ENCODE peak calls at places on chromosomes 11 and 22, in nine cellular contexts. J, G, C, Z, V, L, D, Q and F are unnamed samples. For H3K4me1 and H3K27me3, the result is how much of the 10 kb centered on the place peaks cover.

GRCh38 chr11:17431139-17431538 is 42.7 kb upstream of the KCNJ11 start:
- DNase-seq in J (no peak), G (no peak), C (no peak), Z (no peak), V (no peak), L (no peak), D (no peak), Q (no peak), F (no peak)

GRCh38 chr11:128716661-128717210 is 22.9 kb downstream of the FLI1 start:
- DNase-seq in J (no peak), G (peak), C (peak), Z (no peak), V (no peak), L (no peak), D (peak), Q (no peak), F (no peak)

GRCh38 chr22:49691256-49691655 is 136.4 kb downstream of the BRD1 start:
- DNase-seq in J (peak), G (no peak), C (no peak), Z (no peak), V (no peak), L (no peak), D (no peak), Q (no peak), F (no peak)

GRCh38 chr11:131063638-131064037 is 147.4 kb upstream of the SNX19 start:
- DNase-seq in J (no peak), G (no peak), C (no peak), Z (no peak), V (no peak), L (no peak), D (no peak), Q (no peak), F (no peak)

GRCh38 chr22:32619614-32620426 is 145.2 kb downstream of the FBXO7 start:
- DNase-seq in J (no peak), G (no peak), C (peak), Z (peak), V (peak), L (peak), D (no peak), Q (no peak), F (peak)

GRCh38 chr11:45021692-45022130 is 71.0 kb upstream of the TP53I11 start:
- DNase-seq in J (no peak), G (peak), C (peak), Z (peak), V (peak), L (peak), D (peak), Q (no peak), F (peak)

GRCh38 chr11:68398870-68399865 is 61.4 kb upstream of the PPP6R3 start:
- DNase-seq in J (peak), G (no peak), C (no peak), Z (peak), V (peak), L (peak), D (peak), Q (no peak), F (peak)

GRCh38 chr11:106920899-106921504 is 97.3 kb downstream of the GUCY1A2 start:
- DNase-seq in J (no peak), G (no peak), C (no peak), Z (no peak), V (no peak), L (no peak), D (no peak), Q (no peak), F (no peak)

GRCh38 chr11:14905104-14906033 is 13.3 kb upstream of the CYP2R1 start:
- DNase-seq in J (peak), G (peak), C (peak), Z (peak), V (no peak), L (peak), D (peak), Q (peak), F (peak)

GRCh38 chr11:119382101-119382500 is 611 bp upstream of the USP2 start:
- DNase-seq in J (no peak), G (no peak), C (no peak), Z (no peak), V (no peak), L (no peak), D (no peak), Q (no peak), F (no peak)

GRCh38 chr11:73446766-73447165 is 70.6 kb downstream of the RELT start:
- DNase-seq in J (no peak), G (no peak), C (no peak), Z (no peak), V (no peak), L (no peak), D (no peak), Q (no peak), F (no peak)

GRCh38 chr11:13949876-13950275 is 12.6 kb upstream of the SPON1 start:
- DNase-seq in J (no peak), G (peak), C (no peak), Z (no peak), V (no peak), L (no peak), D (no peak), Q (no peak), F (no peak)

GRCh38 chr11:61973603-61974162 is 6.2 kb upstream of the FTH1 start:
- DNase-seq in J (no peak), G (no peak), C (no peak), Z (no peak), V (no peak), L (no peak), D (no peak), Q (no peak), F (no peak)

GRCh38 chr11:61972112-61972795 is 4.8 kb upstream of the FTH1 start:
- DNase-seq in J (no peak), G (no peak), C (no peak), Z (no peak), V (no peak), L (no peak), D (no peak), Q (no peak), F (no peak)

GRCh38 chr11:61974766-61975631 is 7.6 kb upstream of the FTH1 start:
- DNase-seq in J (peak), G (peak), C (no peak), Z (no peak), V (no peak), L (no peak), D (peak), Q (no peak), F (peak)

GRCh38 chr11:61971177-61972111 is 4.0 kb upstream of the FTH1 start:
- DNase-seq in J (peak), G (peak), C (peak), Z (peak), V (peak), L (peak), D (peak), Q (peak), F (peak)

DNA sequence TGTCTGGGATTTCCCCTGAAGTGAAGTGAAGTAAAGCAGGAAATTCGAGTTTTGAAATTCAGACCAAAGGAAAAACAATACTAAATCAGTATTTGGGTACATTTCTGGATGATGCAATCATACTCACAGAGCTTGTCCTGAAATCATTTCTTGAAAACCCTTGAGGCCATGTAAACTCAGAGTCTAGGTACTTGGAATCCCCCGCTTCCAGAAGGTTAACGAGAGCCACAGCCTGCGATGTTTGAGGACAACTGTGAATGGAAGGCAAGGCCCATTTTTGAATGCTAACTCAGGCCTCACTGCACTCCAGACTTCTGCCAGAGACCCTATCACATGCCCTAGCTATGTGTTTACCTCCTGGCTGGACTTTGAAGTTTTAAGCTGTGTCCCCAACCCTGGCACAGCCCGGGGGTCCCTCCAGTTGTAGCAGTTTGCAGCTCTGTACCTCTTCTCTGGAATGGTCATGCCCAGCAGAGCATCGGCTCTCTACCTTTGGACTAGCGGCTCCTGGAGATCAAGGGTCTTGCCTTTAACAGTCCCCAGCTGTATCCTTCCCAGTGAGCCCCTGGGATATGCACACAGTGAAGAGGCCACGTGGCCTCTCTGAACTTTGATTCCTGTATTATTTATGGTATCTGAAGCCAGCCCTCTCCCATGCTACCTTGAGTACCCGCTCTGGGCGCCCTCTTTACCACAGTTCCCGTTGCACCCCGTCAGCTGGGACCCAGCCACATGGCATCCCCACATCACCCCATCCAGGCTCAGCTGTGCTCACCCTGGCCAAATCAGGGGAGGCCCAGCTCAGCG is 5.6 kb upstream of the FTH1 start:
- DNase-seq in J (no peak), G (peak), C (peak), Z (no peak), V (no peak), L (no peak), D (no peak), Q (peak), F (no peak)
- H3K4me1 ChIP-seq in J (half or more), G (half or more), C (under half), Z (under half), V (under half), L (under half), D (half or more), Q (half or more), F (half or more)

DNA sequence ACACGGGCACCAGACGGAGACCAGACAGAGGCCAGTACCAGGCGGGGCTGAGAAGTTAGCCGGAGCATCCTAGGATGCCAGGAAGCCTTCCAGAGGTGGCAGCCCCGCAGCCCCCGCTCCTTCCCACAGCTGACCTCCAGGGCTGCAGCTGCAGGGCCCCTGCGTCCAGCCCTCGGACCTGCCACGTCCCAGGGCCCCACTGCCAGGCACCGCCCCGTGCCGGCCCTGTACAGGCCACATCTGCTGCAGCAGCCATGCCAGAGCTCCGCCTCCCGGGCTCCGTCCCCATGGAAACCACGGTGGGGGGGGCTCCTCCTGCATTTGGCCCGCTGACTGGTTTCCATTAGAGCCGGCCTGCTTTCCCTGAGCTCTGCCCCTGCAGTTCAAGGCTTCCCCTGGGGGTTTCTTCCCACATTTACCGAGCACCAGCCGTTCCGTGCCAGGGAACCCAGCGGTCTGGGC is 62.5 kb upstream of the PPARA start:
- DNase-seq in J (peak), G (peak), C (peak), Z (peak), V (peak), L (peak), D (peak), Q (peak), F (peak)
- TF ChIP-seq POLR2A in J (no peak), G (no peak), C (no peak), Z (peak), V (no peak), L (peak), D (no peak), Q (no peak), F (no peak)

DNA sequence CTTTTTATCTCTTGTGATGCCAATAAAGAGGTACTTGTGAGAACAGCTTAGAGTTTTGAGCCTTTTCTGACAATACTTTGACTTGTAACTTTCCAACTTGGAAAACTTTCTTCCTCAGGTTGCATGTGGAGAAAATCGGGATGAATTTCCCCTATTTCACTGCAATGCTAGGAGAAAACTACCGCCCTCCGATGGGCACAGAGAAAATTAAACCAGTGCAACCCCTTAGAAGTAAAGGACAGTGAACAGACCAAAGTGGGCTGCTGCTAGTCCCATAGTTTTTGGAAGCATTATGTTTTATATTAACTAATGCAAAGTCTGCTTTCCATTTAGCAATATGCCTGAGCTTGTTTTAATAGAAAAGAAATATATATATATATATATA is 195.5 kb upstream of the RAG2 start:
- DNase-seq in J (no peak), G (no peak), C (no peak), Z (no peak), V (no peak), L (no peak), D (no peak), Q (no peak), F (no peak)
- H3K27me3 ChIP-seq in J (under half), G (under half), C (under half), Z (under half), V (under half), L (under half), D (under half), Q (under half), F (under half)

DNA sequence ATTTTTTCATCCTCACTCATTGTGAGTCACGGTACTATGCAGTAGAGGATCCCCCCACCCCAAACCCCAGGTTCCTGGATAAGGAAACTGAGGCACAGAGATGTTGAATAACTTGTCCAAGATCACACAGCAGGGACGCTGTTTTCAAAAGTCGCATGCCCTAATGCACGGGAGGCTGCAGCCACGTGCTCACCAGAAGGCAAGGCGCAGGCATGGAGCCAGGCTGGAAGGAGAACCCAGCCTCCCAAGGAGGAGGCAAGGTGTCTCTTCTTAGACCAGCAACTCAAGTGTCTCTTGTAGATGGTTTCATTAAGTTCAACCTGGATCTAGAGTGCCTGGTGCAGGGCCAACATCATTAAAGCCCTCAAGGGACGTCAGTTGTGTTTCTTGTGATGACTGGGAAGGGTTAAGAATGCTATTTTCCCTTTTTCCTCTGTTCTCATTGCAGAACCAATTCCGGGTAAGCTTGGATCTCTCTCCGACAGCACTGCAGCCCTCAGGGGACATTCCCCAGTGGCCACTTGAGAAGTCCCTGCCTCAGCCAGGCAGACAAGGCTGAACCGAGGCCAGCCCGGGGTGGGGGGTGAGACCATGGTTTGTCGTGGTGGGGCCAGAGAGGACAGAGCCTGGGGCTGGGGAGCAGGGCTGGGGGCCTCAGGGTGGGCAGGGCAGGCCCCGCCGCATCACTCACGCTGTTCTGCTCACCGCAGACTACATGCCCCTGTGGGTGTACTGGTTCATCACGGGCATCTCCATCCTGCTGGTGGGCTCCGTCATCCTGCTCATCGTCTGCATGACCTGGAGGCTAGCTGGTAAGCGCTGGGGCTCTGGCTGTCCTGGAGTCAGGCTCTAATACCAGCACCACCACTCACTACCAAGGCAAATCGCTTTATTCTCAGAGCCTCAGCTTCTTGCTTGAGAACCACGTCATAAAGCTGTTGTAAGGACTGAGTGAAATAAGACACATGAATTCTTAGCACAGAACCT is 15.7 kb downstream of the TMEM121B start:
- DNase-seq in J (no peak), G (no peak), C (no peak), Z (peak), V (no peak), L (no peak), D (no peak), Q (no peak), F (no peak)
- H3K4me1 ChIP-seq in J (under half), G (under half), C (under half), Z (under half), V (under half), L (under half), D (under half), Q (under half), F (under half)

GRCh38 chr22:42685941-42686666 is 34.6 kb downstream of the A4GALT start:
- DNase-seq in J (peak), G (no peak), C (no peak), Z (peak), V (peak), L (no peak), D (peak), Q (no peak), F (no peak)
- TF ChIP-seq POLR2A in J (no peak), G (no peak), C (no peak), Z (no peak), V (no peak), L (no peak), D (no peak), Q (no peak), F (no peak)

GRCh38 chr11:69820441-69820840 is 1.2 kb upstream of the FGF3 start:
- DNase-seq in J (no peak), G (no peak), C (no peak), Z (no peak), V (no peak), L (no peak), D (no peak), Q (no peak), F (no peak)
- H3K27me3 ChIP-seq in J (half or more), G (under half), C (half or more), Z (half or more), V (under half), L (under half), D (half or more), Q (under half), F (under half)

GRCh38 chr22:28927526-28928089 is 44.2 kb downstream of the ZNRF3 start:
- DNase-seq in J (no peak), G (no peak), C (no peak), Z (no peak), V (no peak), L (no peak), D (no peak), Q (no peak), F (no peak)
- H3K4me1 ChIP-seq in J (under half), G (under half), C (under half), Z (under half), V (under half), L (under half), D (under half), Q (under half), F (half or more)

GRCh38 chr11:329886-330253 is 9.2 kb upstream of the IFITM3 start:
- DNase-seq in J (no peak), G (no peak), C (no peak), Z (peak), V (no peak), L (no peak), D (no peak), Q (no peak), F (no peak)
- TF ChIP-seq POLR2A in J (no peak), G (no peak), C (no peak), Z (no peak), V (no peak), L (no peak), D (no peak), Q (no peak), F (no peak)

GRCh38 chr22:22414266-22414665 is 94.3 kb downstream of the ZNF280B start:
- DNase-seq in J (no peak), G (no peak), C (no peak), Z (no peak), V (no peak), L (no peak), D (no peak), Q (no peak), F (no peak)

GRCh38 chr22:22418957-22419356 is 89.6 kb downstream of the ZNF280B start:
- DNase-seq in J (no peak), G (no peak), C (no peak), Z (no peak), V (no peak), L (no peak), D (no peak), Q (no peak), F (no peak)

GRCh38 chr22:22420580-22420979 is 88.0 kb downstream of the ZNF280B start:
- DNase-seq in J (no peak), G (no peak), C (no peak), Z (no peak), V (no peak), L (no peak), D (no peak), Q (no peak), F (no peak)

GRCh38 chr22:22418163-22418549 is 90.4 kb downstream of the ZNF280B start:
- DNase-seq in J (no peak), G (no peak), C (no peak), Z (no peak), V (no peak), L (no peak), D (no peak), Q (no peak), F (no peak)

GRCh38 chr22:22417495-22418162 is 90.9 kb downstream of the ZNF280B start:
- DNase-seq in J (no peak), G (no peak), C (no peak), Z (no peak), V (no peak), L (no peak), D (no peak), Q (no peak), F (no peak)
- H3K27me3 ChIP-seq in J (half or more), G (under half), C (under half), Z (under half), V (under half), L (under half), D (half or more), Q (under half), F (under half)

GRCh38 chr11:32584921-32585320 is 1.3 kb downstream of the EIF3M start:
- DNase-seq in J (no peak), G (peak), C (no peak), Z (no peak), V (no peak), L (no peak), D (no peak), Q (no peak), F (no peak)

GRCh38 chr11:32580967-32581366 is 2.7 kb upstream of the EIF3M start:
- DNase-seq in J (no peak), G (no peak), C (peak), Z (no peak), V (no peak), L (no peak), D (no peak), Q (no peak), F (no peak)

GRCh38 chr11:32583451-32584271 is at the start of gene EIF3M:
- DNase-seq in J (peak), G (peak), C (peak), Z (peak), V (peak), L (peak), D (peak), Q (peak), F (peak)

GRCh38 chr11:32581556-32581955 is 2.1 kb upstream of the EIF3M start:
- DNase-seq in J (no peak), G (no peak), C (no peak), Z (no peak), V (no peak), L (no peak), D (no peak), Q (no peak), F (no peak)

GRCh38 chr11:32586576-32587190 is 3.1 kb downstream of the EIF3M start:
- DNase-seq in J (no peak), G (peak), C (peak), Z (no peak), V (no peak), L (no peak), D (no peak), Q (no peak), F (no peak)
- H3K4me1 ChIP-seq in J (under half), G (under half), C (under half), Z (under half), V (under half), L (under half), D (under half), Q (under half), F (under half)